ENCODE peak calls at places on chromosomes 7 and 10, in five cellular contexts. One of them, this sample, is unnamed.

GRCh38 chr7:92246363-92247101 is 758 bp downstream of the ANKIB1 start:
- DNase-seq in fibroblast of villous mesenchyme: peak
- DNase-seq in cardiac fibroblast: peak
- DNase-seq in BJ: no peak
- DNase-seq in AG10803: no peak
- DNase-seq in this sample: peak

GRCh38 chr10:103254538-103255325 is 9.0 kb downstream of the RPEL1 start:
- DNase-seq in fibroblast of villous mesenchyme: peak
- DNase-seq in cardiac fibroblast: peak
- DNase-seq in BJ: no peak
- DNase-seq in AG10803: peak
- DNase-seq in this sample: peak

GRCh38 chr10:45371555-45371954 is 2.5 kb upstream of the ALOX5 start:
- DNase-seq in cardiac fibroblast: no peak
- DNase-seq in AG10803: no peak
- DNase-seq in BJ: no peak
- DNase-seq in fibroblast of villous mesenchyme: no peak
- DNase-seq in this sample: no peak

GRCh38 chr10:75788394-75789205 is 357.2 kb downstream of the LRMDA start:
- DNase-seq in fibroblast of villous mesenchyme: peak
- DNase-seq in BJ: no peak
- DNase-seq in AG10803: peak
- DNase-seq in cardiac fibroblast: peak
- DNase-seq in this sample: peak

GRCh38 chr10:88421590-88421989 is 161.5 kb downstream of the RNLS start:
- DNase-seq in cardiac fibroblast: no peak
- DNase-seq in AG10803: no peak
- DNase-seq in BJ: no peak
- DNase-seq in fibroblast of villous mesenchyme: no peak
- DNase-seq in this sample: no peak

GRCh38 chr10:89301721-89302445 is at the start of gene IFIT2:
- DNase-seq in BJ: peak
- DNase-seq in cardiac fibroblast: peak
- DNase-seq in fibroblast of villous mesenchyme: peak
- DNase-seq in AG10803: peak
- DNase-seq in this sample: peak

GRCh38 chr10:100347568-100348195 is 649 bp downstream of the SCD start:
- DNase-seq in AG10803: no peak
- DNase-seq in BJ: no peak
- DNase-seq in fibroblast of villous mesenchyme: no peak
- DNase-seq in cardiac fibroblast: no peak
- DNase-seq in this sample: no peak

GRCh38 chr10:92753865-92754264 is 64.1 kb downstream of the HHEX start:
- DNase-seq in fibroblast of villous mesenchyme: no peak
- DNase-seq in cardiac fibroblast: no peak
- DNase-seq in BJ: no peak
- DNase-seq in AG10803: no peak
- DNase-seq in this sample: no peak

GRCh38 chr7:4739528-4739992 is 35.9 kb upstream of the AP5Z1 start:
- DNase-seq in cardiac fibroblast: peak
- DNase-seq in AG10803: no peak
- DNase-seq in BJ: no peak
- DNase-seq in fibroblast of villous mesenchyme: peak
- DNase-seq in this sample: peak

GRCh38 chr10:103724074-103724473 is 131.3 kb downstream of the SH3PXD2A start:
- DNase-seq in AG10803: no peak
- DNase-seq in cardiac fibroblast: no peak
- DNase-seq in BJ: no peak
- DNase-seq in fibroblast of villous mesenchyme: no peak
- DNase-seq in this sample: no peak

GRCh38 chr7:130084037-130084875 is 13.9 kb downstream of the KLHDC10 start:
- DNase-seq in AG10803: no peak
- DNase-seq in fibroblast of villous mesenchyme: no peak
- DNase-seq in BJ: no peak
- DNase-seq in cardiac fibroblast: peak
- DNase-seq in this sample: peak

GRCh38 chr10:35289198-35289597 is 47.1 kb upstream of the CCNY start:
- DNase-seq in cardiac fibroblast: no peak
- DNase-seq in AG10803: no peak
- DNase-seq in BJ: no peak
- DNase-seq in fibroblast of villous mesenchyme: no peak
- DNase-seq in this sample: no peak

GRCh38 chr10:122170802-122171201 is 100.3 kb upstream of the BTBD16 start:
- DNase-seq in fibroblast of villous mesenchyme: no peak
- DNase-seq in cardiac fibroblast: no peak
- DNase-seq in AG10803: no peak
- DNase-seq in BJ: no peak
- DNase-seq in this sample: no peak

GRCh38 chr10:35335718-35336083 is 608 bp upstream of the CCNY start:
- DNase-seq in AG10803: peak
- DNase-seq in fibroblast of villous mesenchyme: no peak
- DNase-seq in cardiac fibroblast: peak
- DNase-seq in BJ: no peak
- DNase-seq in this sample: no peak

GRCh38 chr7:33933611-33934281 is 28.4 kb downstream of the BMPER start:
- DNase-seq in BJ: peak
- DNase-seq in AG10803: peak
- DNase-seq in fibroblast of villous mesenchyme: peak
- DNase-seq in cardiac fibroblast: peak
- DNase-seq in this sample: peak

GRCh38 chr10:32004161-32004591 is 52.0 kb downstream of the KIF5B start:
- DNase-seq in AG10803: no peak
- DNase-seq in BJ: no peak
- DNase-seq in fibroblast of villous mesenchyme: no peak
- DNase-seq in cardiac fibroblast: no peak
- DNase-seq in this sample: peak

GRCh38 chr7:122412886-122413285 is 108.3 kb upstream of the FEZF1 start:
- DNase-seq in cardiac fibroblast: peak
- DNase-seq in AG10803: peak
- DNase-seq in fibroblast of villous mesenchyme: peak
- DNase-seq in BJ: no peak
- DNase-seq in this sample: peak

GRCh38 chr10:84138478-84139125 is 707 bp upstream of the GHITM start:
- DNase-seq in BJ: no peak
- DNase-seq in AG10803: no peak
- DNase-seq in fibroblast of villous mesenchyme: peak
- DNase-seq in cardiac fibroblast: no peak
- DNase-seq in this sample: peak

GRCh38 chr10:88670497-88670896 is 6.3 kb downstream of the LIPF start:
- DNase-seq in fibroblast of villous mesenchyme: no peak
- DNase-seq in cardiac fibroblast: no peak
- DNase-seq in AG10803: no peak
- DNase-seq in BJ: no peak
- DNase-seq in this sample: no peak

GRCh38 chr10:131435760-131436448 is 124.4 kb upstream of the TCERG1L start:
- DNase-seq in AG10803: no peak
- DNase-seq in fibroblast of villous mesenchyme: no peak
- DNase-seq in cardiac fibroblast: no peak
- DNase-seq in BJ: no peak
- DNase-seq in this sample: no peak

GRCh38 chr10:63197304-63198092 is 64.4 kb downstream of the NRBF2 start:
- DNase-seq in AG10803: peak
- DNase-seq in BJ: peak
- DNase-seq in cardiac fibroblast: peak
- DNase-seq in fibroblast of villous mesenchyme: peak
- DNase-seq in this sample: peak

GRCh38 chr7:112132123-112132694 is 74.0 kb downstream of the DOCK4 start:
- DNase-seq in cardiac fibroblast: no peak
- DNase-seq in BJ: no peak
- DNase-seq in AG10803: no peak
- DNase-seq in fibroblast of villous mesenchyme: no peak
- DNase-seq in this sample: no peak

GRCh38 chr10:14116837-14117236 is 213.9 kb downstream of the FRMD4A start:
- DNase-seq in fibroblast of villous mesenchyme: no peak
- DNase-seq in cardiac fibroblast: no peak
- DNase-seq in BJ: no peak
- DNase-seq in AG10803: no peak
- DNase-seq in this sample: no peak

GRCh38 chr10:95741807-95742528 is 14.0 kb upstream of the ENTPD1 start:
- DNase-seq in fibroblast of villous mesenchyme: peak
- DNase-seq in BJ: no peak
- DNase-seq in cardiac fibroblast: peak
- DNase-seq in AG10803: no peak
- DNase-seq in this sample: peak

DNA sequence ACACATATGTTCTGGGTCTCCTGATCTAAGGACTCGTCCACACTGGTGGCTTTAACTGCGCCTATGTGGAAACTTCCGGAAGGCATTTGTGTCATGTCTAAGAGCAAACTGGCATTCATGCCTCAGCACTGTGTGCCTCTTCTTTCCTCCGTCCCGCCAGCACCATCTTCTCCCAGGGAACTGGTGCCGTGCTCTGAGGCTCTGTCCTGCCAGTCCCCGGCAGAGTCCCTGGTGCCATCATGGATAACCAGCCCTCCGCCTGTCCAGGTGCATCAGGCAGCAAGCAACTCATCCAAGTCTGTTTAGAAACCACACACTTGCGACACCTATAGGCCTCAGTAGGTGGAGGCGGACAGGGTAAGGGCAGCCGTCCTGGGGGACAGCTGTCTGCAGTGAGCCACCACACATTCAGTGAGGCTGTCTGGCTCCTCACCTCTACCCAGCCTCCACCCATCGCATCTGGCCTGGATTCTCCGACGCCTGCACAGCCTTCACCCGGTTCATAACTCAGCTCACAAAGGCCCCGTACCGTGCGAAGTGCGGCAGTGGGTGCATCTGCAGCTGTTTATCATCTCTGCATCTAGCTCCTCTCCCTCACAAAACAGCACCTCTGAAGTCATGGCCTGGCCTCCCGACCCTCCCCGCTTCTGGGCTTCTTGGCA is 162.7 kb downstream of the DIP2C start:
- DNase-seq in BJ: no peak
- DNase-seq in cardiac fibroblast: no peak
- DNase-seq in AG10803: no peak
- DNase-seq in fibroblast of villous mesenchyme: no peak
- DNase-seq in this sample: no peak
- TF ChIP-seq CTCF in BJ: no peak
- TF ChIP-seq CTCF in cardiac fibroblast: no peak
- TF ChIP-seq CTCF in AG10803: no peak
- TF ChIP-seq CTCF in fibroblast of villous mesenchyme: no peak
- TF ChIP-seq CTCF in this sample: no peak

GRCh38 chr10:5944389-5945202 is 32.7 kb downstream of the IL15RA start:
- DNase-seq in BJ: peak
- DNase-seq in cardiac fibroblast: peak
- DNase-seq in fibroblast of villous mesenchyme: peak
- DNase-seq in AG10803: peak
- DNase-seq in this sample: peak
- H3K4me3 ChIP-seq in BJ: peak
- H3K4me3 ChIP-seq in cardiac fibroblast: no peak
- H3K4me3 ChIP-seq in fibroblast of villous mesenchyme: peak
- H3K4me3 ChIP-seq in AG10803: peak
- H3K4me3 ChIP-seq in this sample: no peak

GRCh38 chr7:149753370-149754233 is 19.8 kb downstream of the ZNF467 start:
- DNase-seq in fibroblast of villous mesenchyme: peak
- DNase-seq in cardiac fibroblast: peak
- DNase-seq in AG10803: peak
- DNase-seq in BJ: no peak
- DNase-seq in this sample: peak
- TF ChIP-seq CTCF in fibroblast of villous mesenchyme: peak
- TF ChIP-seq CTCF in cardiac fibroblast: peak
- TF ChIP-seq CTCF in AG10803: peak
- TF ChIP-seq CTCF in BJ: peak
- TF ChIP-seq CTCF in this sample: peak

DNA sequence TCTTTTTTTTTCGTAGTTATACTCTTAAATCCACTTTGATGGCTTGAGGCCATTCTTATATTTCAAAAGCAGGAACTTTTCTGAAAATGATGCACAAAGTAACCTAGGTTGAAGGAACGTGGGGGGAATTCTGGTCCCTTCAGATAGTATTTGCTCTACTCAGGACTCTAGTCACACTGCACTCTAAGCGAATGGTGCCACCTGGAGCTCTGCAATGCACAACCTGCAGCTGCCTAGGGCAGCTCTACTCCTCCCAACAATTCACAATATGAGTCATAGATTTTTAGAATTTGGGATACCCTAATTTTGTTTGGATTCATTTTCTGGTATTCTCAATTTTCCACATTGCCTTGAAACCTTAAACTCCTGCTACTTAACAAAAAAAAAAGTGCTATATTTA is 17.3 kb downstream of the SYPL1 start:
- DNase-seq in fibroblast of villous mesenchyme: no peak
- DNase-seq in BJ: no peak
- DNase-seq in cardiac fibroblast: no peak
- DNase-seq in AG10803: no peak
- DNase-seq in this sample: no peak
- H3K4me3 ChIP-seq in fibroblast of villous mesenchyme: no peak
- H3K4me3 ChIP-seq in BJ: no peak
- H3K4me3 ChIP-seq in cardiac fibroblast: no peak
- H3K4me3 ChIP-seq in AG10803: no peak
- H3K4me3 ChIP-seq in this sample: no peak

GRCh38 chr7:50774299-50774698 is 8.4 kb downstream of the GRB10 start:
- DNase-seq in cardiac fibroblast: no peak
- DNase-seq in fibroblast of villous mesenchyme: no peak
- DNase-seq in BJ: no peak
- DNase-seq in AG10803: no peak
- DNase-seq in this sample: no peak
- TF ChIP-seq CTCF in cardiac fibroblast: no peak
- TF ChIP-seq CTCF in fibroblast of villous mesenchyme: no peak
- TF ChIP-seq CTCF in BJ: no peak
- TF ChIP-seq CTCF in AG10803: no peak
- TF ChIP-seq CTCF in this sample: peak

DNA sequence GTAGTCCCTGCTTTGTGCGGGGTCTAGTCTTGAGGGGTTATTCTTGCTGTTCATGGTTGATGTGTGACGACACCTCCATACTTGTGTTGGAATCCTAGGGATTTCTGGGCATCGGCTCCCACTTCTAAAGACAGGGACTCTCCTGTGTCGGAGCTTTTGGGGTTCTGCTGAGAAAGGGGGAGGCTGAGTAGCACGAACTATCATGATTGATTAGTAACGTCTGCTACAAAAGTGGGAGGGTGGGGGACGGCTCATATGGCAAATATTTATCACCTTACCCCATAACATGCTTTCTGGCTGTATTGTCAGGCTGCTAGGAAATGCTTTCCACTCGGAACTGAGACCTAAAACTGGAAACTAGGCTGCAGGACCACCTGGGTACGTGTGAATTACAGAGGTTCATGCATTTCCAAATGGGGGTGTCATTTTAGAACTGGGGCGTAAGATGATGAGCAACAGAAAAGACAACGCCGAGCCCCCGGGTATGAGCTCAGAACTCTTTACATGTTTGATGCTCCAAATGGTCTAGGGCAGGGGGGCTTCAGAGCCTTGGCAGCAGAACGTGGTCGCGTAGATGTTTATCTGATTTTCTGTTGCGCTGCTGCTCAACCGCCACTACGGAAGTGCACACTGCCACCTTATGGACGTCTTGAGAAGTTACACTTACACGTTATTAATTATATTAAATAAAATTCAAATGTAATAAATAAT is 15.1 kb upstream of the NME8 start:
- DNase-seq in fibroblast of villous mesenchyme: peak
- DNase-seq in cardiac fibroblast: peak
- DNase-seq in BJ: no peak
- DNase-seq in AG10803: peak
- DNase-seq in this sample: peak
- H3K4me3 ChIP-seq in fibroblast of villous mesenchyme: peak
- H3K4me3 ChIP-seq in cardiac fibroblast: no peak
- H3K4me3 ChIP-seq in BJ: peak
- H3K4me3 ChIP-seq in AG10803: peak
- H3K4me3 ChIP-seq in this sample: no peak

GRCh38 chr10:69649771-69650550 is 19.9 kb downstream of the FAM241B start:
- DNase-seq in BJ: no peak
- DNase-seq in cardiac fibroblast: no peak
- DNase-seq in fibroblast of villous mesenchyme: no peak
- DNase-seq in AG10803: no peak
- DNase-seq in this sample: no peak
- TF ChIP-seq CTCF in BJ: no peak
- TF ChIP-seq CTCF in cardiac fibroblast: no peak
- TF ChIP-seq CTCF in fibroblast of villous mesenchyme: peak
- TF ChIP-seq CTCF in AG10803: no peak
- TF ChIP-seq CTCF in this sample: no peak

This sample was measured in choroid plexus epithelial cell.